ENCODE peak calls at places on chromosomes 6 and 20, in five cellular contexts. One of them, this sample, is unnamed.

GRCh38 chr6:23349521-23350147 is 776.4 kb upstream of the NRSN1 start:
- DNase-seq in GM10248: no peak
- DNase-seq in brain microvascular endothelial cell: peak; percentile 83
- DNase-seq in cardiac muscle cell: peak; percentile 60
- DNase-seq in heart left ventricle: no peak
- DNase-seq in this sample: peak; percentile 13

GRCh38 chr20:9246731-9247130 is 177.8 kb downstream of the PLCB4 start:
- DNase-seq in heart left ventricle: no peak
- DNase-seq in GM10248: no peak
- DNase-seq in cardiac muscle cell: no peak
- DNase-seq in brain microvascular endothelial cell: no peak
- DNase-seq in this sample: no peak

GRCh38 chr6:134166529-134167221 is 114.3 kb upstream of the SLC2A12 start:
- DNase-seq in GM10248: no peak
- DNase-seq in heart left ventricle: no peak
- DNase-seq in cardiac muscle cell: peak; percentile 43
- DNase-seq in brain microvascular endothelial cell: peak; percentile 67
- DNase-seq in this sample: no peak

GRCh38 chr6:168155193-168155592 is 76.2 kb upstream of the FRMD1 start:
- DNase-seq in heart left ventricle: no peak
- DNase-seq in brain microvascular endothelial cell: peak; percentile 59
- DNase-seq in cardiac muscle cell: peak; percentile 42
- DNase-seq in GM10248: no peak
- DNase-seq in this sample: no peak

GRCh38 chr6:125511809-125512341 is 210.1 kb upstream of the HDDC2 start:
- DNase-seq in heart left ventricle: no peak
- DNase-seq in cardiac muscle cell: peak; percentile 56
- DNase-seq in GM10248: no peak
- DNase-seq in brain microvascular endothelial cell: peak; percentile 66
- DNase-seq in this sample: peak; percentile 2

GRCh38 chr6:3928111-3928510 is 78.9 kb downstream of the FAM50B start:
- DNase-seq in brain microvascular endothelial cell: no peak
- DNase-seq in GM10248: no peak
- DNase-seq in cardiac muscle cell: no peak
- DNase-seq in heart left ventricle: no peak
- DNase-seq in this sample: no peak

GRCh38 chr6:147933201-147933600 is 409.4 kb upstream of the SASH1 start:
- DNase-seq in cardiac muscle cell: no peak
- DNase-seq in brain microvascular endothelial cell: no peak
- DNase-seq in GM10248: no peak
- DNase-seq in heart left ventricle: no peak
- DNase-seq in this sample: no peak

GRCh38 chr6:74282143-74282689 is 586.2 kb downstream of the CD109 start:
- DNase-seq in heart left ventricle: no peak
- DNase-seq in brain microvascular endothelial cell: no peak
- DNase-seq in cardiac muscle cell: no peak
- DNase-seq in GM10248: no peak
- DNase-seq in this sample: no peak

GRCh38 chr20:44762466-44763140 is 16.9 kb downstream of the KCNK15 start:
- DNase-seq in brain microvascular endothelial cell: no peak
- DNase-seq in heart left ventricle: peak; percentile 50
- DNase-seq in cardiac muscle cell: no peak
- DNase-seq in GM10248: no peak
- DNase-seq in this sample: no peak

GRCh38 chr6:82270791-82271392 is 23.3 kb upstream of the IBTK start:
- DNase-seq in heart left ventricle: no peak
- DNase-seq in brain microvascular endothelial cell: no peak
- DNase-seq in GM10248: peak; percentile 52
- DNase-seq in cardiac muscle cell: peak; percentile 60
- DNase-seq in this sample: peak; percentile 27

GRCh38 chr6:13615802-13616140 is 636 bp downstream of the NOL7 start:
- DNase-seq in cardiac muscle cell: peak; percentile 46
- DNase-seq in brain microvascular endothelial cell: peak; percentile 38
- DNase-seq in GM10248: peak; percentile 24
- DNase-seq in heart left ventricle: peak; percentile 62
- DNase-seq in this sample: no peak

GRCh38 chr6:82088978-82089855 is 158.3 kb downstream of the IBTK start:
- DNase-seq in heart left ventricle: no peak
- DNase-seq in cardiac muscle cell: no peak
- DNase-seq in brain microvascular endothelial cell: no peak
- DNase-seq in GM10248: no peak
- DNase-seq in this sample: no peak

GRCh38 chr20:53030061-53030460 is 57.9 kb downstream of the TSHZ2 start:
- DNase-seq in cardiac muscle cell: no peak
- DNase-seq in brain microvascular endothelial cell: no peak
- DNase-seq in heart left ventricle: no peak
- DNase-seq in GM10248: no peak
- DNase-seq in this sample: no peak

GRCh38 chr20:37383229-37383989 is 37.5 kb downstream of the SRC start:
- DNase-seq in heart left ventricle: no peak
- DNase-seq in cardiac muscle cell: peak; percentile 30
- DNase-seq in brain microvascular endothelial cell: peak; percentile 21
- DNase-seq in GM10248: no peak
- DNase-seq in this sample: no peak

GRCh38 chr20:9608639-9609440 is 94.5 kb downstream of the LAMP5 start:
- DNase-seq in brain microvascular endothelial cell: no peak
- DNase-seq in cardiac muscle cell: no peak
- DNase-seq in GM10248: no peak
- DNase-seq in heart left ventricle: no peak
- DNase-seq in this sample: no peak

GRCh38 chr6:35017461-35018183 is 123.5 kb downstream of the TCP11 start:
- DNase-seq in cardiac muscle cell: peak; percentile 56
- DNase-seq in heart left ventricle: peak; percentile 74
- DNase-seq in GM10248: no peak
- DNase-seq in brain microvascular endothelial cell: no peak
- DNase-seq in this sample: no peak

GRCh38 chr20:36491901-36492617 is 49.3 kb upstream of the MYL9 start:
- DNase-seq in cardiac muscle cell: peak; percentile 63
- DNase-seq in GM10248: peak; percentile 67
- DNase-seq in heart left ventricle: no peak
- DNase-seq in brain microvascular endothelial cell: no peak
- DNase-seq in this sample: no peak

GRCh38 chr20:32442630-32443029 is 84.5 kb downstream of the ASXL1 start:
- DNase-seq in brain microvascular endothelial cell: no peak
- DNase-seq in heart left ventricle: no peak
- DNase-seq in cardiac muscle cell: no peak
- DNase-seq in GM10248: no peak
- DNase-seq in this sample: no peak

GRCh38 chr20:45798935-45799642 is 7.3 kb downstream of the DNTTIP1 start:
- DNase-seq in GM10248: peak; percentile 73
- DNase-seq in heart left ventricle: no peak
- DNase-seq in brain microvascular endothelial cell: peak; percentile 53
- DNase-seq in cardiac muscle cell: peak; percentile 60
- DNase-seq in this sample: peak; percentile 16

GRCh38 chr20:21622097-21622496 is 83.4 kb upstream of the PAX1 start:
- DNase-seq in GM10248: no peak
- DNase-seq in heart left ventricle: no peak
- DNase-seq in brain microvascular endothelial cell: no peak
- DNase-seq in cardiac muscle cell: no peak
- DNase-seq in this sample: no peak

GRCh38 chr6:2919401-2919800 is 16.3 kb upstream of the SERPINB9 start:
- DNase-seq in brain microvascular endothelial cell: no peak
- DNase-seq in GM10248: no peak
- DNase-seq in cardiac muscle cell: no peak
- DNase-seq in heart left ventricle: no peak
- DNase-seq in this sample: no peak

GRCh38 chr6:95091823-95092436 is 485.4 kb upstream of the MANEA start:
- DNase-seq in heart left ventricle: no peak
- DNase-seq in GM10248: no peak
- DNase-seq in brain microvascular endothelial cell: peak; percentile 39
- DNase-seq in cardiac muscle cell: peak; percentile 66
- DNase-seq in this sample: peak; percentile 50

GRCh38 chr6:136411028-136411329 is 121.3 kb upstream of the BCLAF1 start:
- DNase-seq in GM10248: no peak
- DNase-seq in cardiac muscle cell: no peak
- DNase-seq in brain microvascular endothelial cell: no peak
- DNase-seq in heart left ventricle: no peak
- DNase-seq in this sample: no peak

GRCh38 chr6:142802124-142802523 is 142.9 kb downstream of the HIVEP2 start:
- DNase-seq in heart left ventricle: no peak
- DNase-seq in cardiac muscle cell: peak; percentile 93
- DNase-seq in brain microvascular endothelial cell: peak; percentile 98
- DNase-seq in GM10248: no peak
- DNase-seq in this sample: peak; percentile 97

GRCh38 chr20:35369804-35370203 is 42.0 kb downstream of the UQCC1 start:
- DNase-seq in brain microvascular endothelial cell: peak; percentile 61
- DNase-seq in heart left ventricle: no peak
- DNase-seq in GM10248: no peak
- DNase-seq in cardiac muscle cell: peak; percentile 43
- DNase-seq in this sample: peak; percentile 80

GRCh38 chr20:38726849-38727601 is 2.7 kb downstream of the SLC32A1 start:
- DNase-seq in brain microvascular endothelial cell: no peak
- DNase-seq in heart left ventricle: no peak
- DNase-seq in GM10248: peak; percentile 73
- DNase-seq in cardiac muscle cell: peak; percentile 29
- DNase-seq in this sample: no peak

GRCh38 chr6:1971612-1972011 is 273.8 kb downstream of the GMDS start:
- DNase-seq in GM10248: no peak
- DNase-seq in brain microvascular endothelial cell: no peak
- DNase-seq in heart left ventricle: no peak
- DNase-seq in cardiac muscle cell: no peak
- DNase-seq in this sample: no peak

GRCh38 chr6:41286544-41287346 is at the start of gene TREM1:
- DNase-seq in cardiac muscle cell: peak; percentile 96
- DNase-seq in brain microvascular endothelial cell: peak; percentile 56
- DNase-seq in heart left ventricle: peak; percentile 49
- DNase-seq in GM10248: no peak
- DNase-seq in this sample: peak; percentile 64

GRCh38 chr6:144033816-144034540 is 25.9 kb upstream of the PLAGL1 start:
- DNase-seq in cardiac muscle cell: peak; percentile 56
- DNase-seq in heart left ventricle: no peak
- DNase-seq in GM10248: no peak
- DNase-seq in brain microvascular endothelial cell: peak; percentile 11
- DNase-seq in this sample: peak; percentile 80

GRCh38 chr6:100255701-100256100 is 209.0 kb downstream of the SIM1 start:
- DNase-seq in GM10248: no peak
- DNase-seq in cardiac muscle cell: peak; percentile 2
- DNase-seq in heart left ventricle: no peak
- DNase-seq in brain microvascular endothelial cell: no peak
- DNase-seq in this sample: no peak

GRCh38 chr20:33727115-33727479 is 4.7 kb upstream of the ZNF341 start:
- DNase-seq in heart left ventricle: no peak
- DNase-seq in brain microvascular endothelial cell: no peak
- DNase-seq in GM10248: no peak
- DNase-seq in cardiac muscle cell: no peak
- DNase-seq in this sample: no peak

GRCh38 chr6:21173678-21174077 is 419.9 kb upstream of the SOX4 start:
- DNase-seq in GM10248: no peak
- DNase-seq in cardiac muscle cell: no peak
- DNase-seq in brain microvascular endothelial cell: no peak
- DNase-seq in heart left ventricle: no peak
- DNase-seq in this sample: no peak

GRCh38 chr6:168355716-168356522 is 36.3 kb upstream of the DACT2 start:
- DNase-seq in GM10248: no peak
- DNase-seq in brain microvascular endothelial cell: peak; percentile 19
- DNase-seq in heart left ventricle: peak; percentile 69
- DNase-seq in cardiac muscle cell: peak; percentile 87
- DNase-seq in this sample: no peak

GRCh38 chr20:58893355-58894151 is 41.0 kb downstream of the GNAS start:
- DNase-seq in heart left ventricle: no peak
- DNase-seq in cardiac muscle cell: no peak
- DNase-seq in brain microvascular endothelial cell: no peak
- DNase-seq in GM10248: no peak
- DNase-seq in this sample: no peak

GRCh38 chr6:154476494-154476893 is 34.0 kb downstream of the CNKSR3 start:
- DNase-seq in heart left ventricle: no peak
- DNase-seq in GM10248: no peak
- DNase-seq in cardiac muscle cell: no peak
- DNase-seq in brain microvascular endothelial cell: no peak
- DNase-seq in this sample: no peak

DNA sequence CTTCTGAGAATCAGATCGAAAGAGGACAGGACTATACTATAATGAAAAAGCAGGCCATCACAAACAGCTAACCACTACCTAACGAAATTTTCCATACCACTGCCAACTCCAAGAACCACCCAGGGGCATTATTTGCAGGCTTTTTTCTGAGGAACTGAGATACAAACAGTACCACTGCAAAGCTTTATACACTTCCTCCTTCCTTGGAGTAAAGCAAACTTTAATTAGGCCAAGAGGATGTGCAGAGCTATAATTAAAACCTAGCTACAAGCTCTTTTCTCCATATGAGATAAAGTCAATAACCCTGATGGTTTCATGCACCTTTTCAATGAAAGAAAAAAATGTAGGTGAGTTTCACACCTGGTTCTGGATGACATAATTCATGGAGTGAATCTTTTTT is 68.5 kb downstream of the ELOVL5 start:
- DNase-seq in heart left ventricle: no peak
- DNase-seq in brain microvascular endothelial cell: no peak
- DNase-seq in cardiac muscle cell: no peak
- DNase-seq in GM10248: no peak
- DNase-seq in this sample: no peak
- TF ChIP-seq CTCF in heart left ventricle: no peak
- TF ChIP-seq CTCF in brain microvascular endothelial cell: no peak
- TF ChIP-seq CTCF in cardiac muscle cell: no peak
- TF ChIP-seq CTCF in GM10248: no peak
- TF ChIP-seq CTCF in this sample: no peak

GRCh38 chr6:31687321-31687720 is 6.5 kb upstream of the LY6G5C start:
- DNase-seq in GM10248: no peak
- DNase-seq in brain microvascular endothelial cell: no peak
- DNase-seq in heart left ventricle: no peak
- DNase-seq in cardiac muscle cell: no peak
- DNase-seq in this sample: no peak
- TF ChIP-seq CTCF in GM10248: no peak
- TF ChIP-seq CTCF in brain microvascular endothelial cell: no peak
- TF ChIP-seq CTCF in heart left ventricle: no peak
- TF ChIP-seq CTCF in cardiac muscle cell: no peak
- TF ChIP-seq CTCF in this sample: no peak

GRCh38 chr6:70210462-70210861 is 92.4 kb downstream of the COL9A1 start:
- DNase-seq in brain microvascular endothelial cell: no peak
- DNase-seq in heart left ventricle: no peak
- DNase-seq in cardiac muscle cell: peak; percentile 6
- DNase-seq in GM10248: peak; percentile 14
- DNase-seq in this sample: no peak
- TF ChIP-seq CTCF in brain microvascular endothelial cell: peak; percentile 41
- TF ChIP-seq CTCF in heart left ventricle: no peak
- TF ChIP-seq CTCF in cardiac muscle cell: peak; percentile 15
- TF ChIP-seq CTCF in GM10248: peak; percentile 22
- TF ChIP-seq CTCF in this sample: peak; percentile 39

GRCh38 chr20:63472862-63473390 is 471 bp upstream of the KCNQ2 start:
- DNase-seq in heart left ventricle: no peak
- DNase-seq in brain microvascular endothelial cell: no peak
- DNase-seq in cardiac muscle cell: no peak
- DNase-seq in GM10248: no peak
- DNase-seq in this sample: no peak

GRCh38 chr20:63471002-63471718 is 1.3 kb downstream of the KCNQ2 start:
- DNase-seq in heart left ventricle: no peak
- DNase-seq in GM10248: no peak
- DNase-seq in brain microvascular endothelial cell: no peak
- DNase-seq in cardiac muscle cell: no peak
- DNase-seq in this sample: no peak

GRCh38 chr20:63473555-63474449 is 1.3 kb upstream of the KCNQ2 start:
- DNase-seq in GM10248: no peak
- DNase-seq in brain microvascular endothelial cell: no peak
- DNase-seq in heart left ventricle: peak; percentile 22
- DNase-seq in cardiac muscle cell: no peak
- DNase-seq in this sample: no peak

GRCh38 chr20:63471719-63472158 is 716 bp downstream of the KCNQ2 start:
- DNase-seq in GM10248: no peak
- DNase-seq in heart left ventricle: no peak
- DNase-seq in cardiac muscle cell: no peak
- DNase-seq in brain microvascular endothelial cell: no peak
- DNase-seq in this sample: no peak

GRCh38 chr20:63472159-63472811 is at the start of gene KCNQ2:
- DNase-seq in heart left ventricle: no peak
- DNase-seq in cardiac muscle cell: no peak
- DNase-seq in brain microvascular endothelial cell: no peak
- DNase-seq in GM10248: no peak
- DNase-seq in this sample: no peak
- TF ChIP-seq CTCF in heart left ventricle: no peak
- TF ChIP-seq CTCF in cardiac muscle cell: no peak
- TF ChIP-seq CTCF in brain microvascular endothelial cell: no peak
- TF ChIP-seq CTCF in GM10248: no peak
- TF ChIP-seq CTCF in this sample: no peak

This sample was measured in HFFc6.